ENCODE peak calls at places on chromosomes 4 and X, in nine cellular contexts. P is hepatocyte; G is body of pancreas; O is cardiac muscle cell; N is fibroblast of lung; E is lung; T is tibial artery; C is mammary epithelial cell; I is CD8-positive, alpha-beta memory T cell. H is an unnamed sample.
A peak's percentile ranks its signal among the peaks of the same experiment; 100 is the strongest.

GRCh38 chrX:47030339-47030738 is 47.9 kb upstream of the RGN start:
- DNase-seq in P (peak; percentile 71), C (peak; percentile 40), I (peak; percentile 4), E (no peak), T (no peak), G (no peak), O (peak; percentile 73), N (peak; percentile 80), H (peak; percentile 39)

GRCh38 chrX:150772150-150772970 is 79.2 kb downstream of the MTMR1 start:
- DNase-seq in N (peak; percentile 57), T (peak; percentile 60), P (peak; percentile 83), G (peak; percentile 75), I (peak; percentile 42), E (peak; percentile 73), C (peak; percentile 39), O (peak; percentile 74), H (peak; percentile 61)

GRCh38 chrX:132004728-132005127 is 18.4 kb upstream of the STK26 start:
- DNase-seq in C (peak; percentile 67), N (no peak), G (no peak), I (no peak), T (no peak), P (no peak), E (no peak), O (peak; percentile 1), H (no peak)

GRCh38 chr4:123750044-123750443 is 353.4 kb downstream of the SPRY1 start:
- DNase-seq in P (peak; percentile 71), O (no peak), C (no peak), G (no peak), E (no peak), I (no peak), T (no peak), N (no peak), H (no peak)

GRCh38 chrX:95218964-95219363 is 1465.7 kb upstream of the DIAPH2 start:
- DNase-seq in E (no peak), G (no peak), C (no peak), O (no peak), N (no peak), I (no peak), T (no peak), P (no peak), H (no peak)

GRCh38 chr4:47482326-47482725 is 2.7 kb upstream of the ATP10D start:
- DNase-seq in P (no peak), T (no peak), E (no peak), N (peak; percentile 57), G (no peak), O (peak; percentile 60), I (no peak), C (peak; percentile 71), H (no peak)

GRCh38 chrX:37998586-37999267 is 7.6 kb upstream of the SYTL5 start:
- DNase-seq in E (no peak), G (no peak), T (no peak), O (no peak), I (no peak), C (peak; percentile 75), P (no peak), N (peak; percentile 50), H (no peak)

GRCh38 chr4:53306729-53307128 is 59.1 kb downstream of the SCFD2 start:
- DNase-seq in I (no peak), P (no peak), E (no peak), N (peak; percentile 4), O (peak; percentile 14), G (no peak), C (no peak), T (no peak), H (no peak)

GRCh38 chr4:11824557-11824956 is 395.9 kb upstream of the HS3ST1 start:
- DNase-seq in C (no peak), P (no peak), O (peak; percentile 44), N (no peak), E (no peak), G (no peak), T (no peak), I (no peak), H (no peak)

GRCh38 chr4:10186228-10187214 is 69.9 kb upstream of the WDR1 start:
- DNase-seq in T (no peak), I (no peak), P (no peak), E (no peak), O (no peak), C (no peak), N (no peak), G (no peak), H (no peak)

GRCh38 chr4:6177587-6178197 is 22.7 kb downstream of the JAKMIP1 start:
- DNase-seq in O (no peak), C (no peak), G (no peak), N (no peak), E (no peak), P (no peak), T (no peak), I (peak; percentile 78), H (peak; percentile 68)

GRCh38 chrX:48649109-48649508 is 34.5 kb upstream of the WAS start:
- DNase-seq in P (no peak), G (no peak), I (no peak), N (peak; percentile 24), C (peak; percentile 25), T (no peak), O (no peak), E (no peak), H (no peak)

GRCh38 chrX:81377329-81377728 is 175.4 kb downstream of the SH3BGRL start:
- DNase-seq in C (peak; percentile 8), O (peak; percentile 45), I (no peak), T (no peak), N (peak; percentile 51), G (no peak), E (no peak), P (peak; percentile 16), H (peak; percentile 8)

GRCh38 chrX:44958480-44958879 is 85.5 kb downstream of the KDM6A start:
- DNase-seq in I (no peak), T (no peak), G (no peak), E (no peak), N (no peak), P (no peak), O (no peak), C (no peak), H (no peak)

GRCh38 chrX:100995469-100995868 is 26.0 kb downstream of the ARL13A start:
- DNase-seq in T (no peak), E (no peak), C (peak; percentile 70), G (no peak), P (peak; percentile 11), O (peak; percentile 44), I (no peak), N (peak; percentile 56), H (no peak)

GRCh38 chr4:158055668-158056067 is 117.2 kb downstream of the GASK1B start:
- DNase-seq in N (no peak), I (no peak), P (no peak), C (no peak), G (no peak), E (no peak), O (peak; percentile 71), T (no peak), H (no peak)

GRCh38 chr4:95268819-95269565 is 279.8 kb downstream of the UNC5C start:
- DNase-seq in E (no peak), T (no peak), N (peak; percentile 17), I (no peak), O (peak; percentile 44), G (no peak), P (no peak), C (no peak), H (no peak)

GRCh38 chr4:160848489-160848888 is 1315.3 kb downstream of the FSTL5 start:
- DNase-seq in I (no peak), E (no peak), P (no peak), C (no peak), T (no peak), G (no peak), O (no peak), N (no peak), H (no peak)
- H3K27ac ChIP-seq in I (no peak overlapping the region), E (no peak overlapping the region), P (no peak overlapping the region), C (no peak overlapping the region), T (no peak overlapping the region), G (no peak overlapping the region), O (peak overlapping the region; percentile 81), N (no peak overlapping the region), H (no peak overlapping the region)

GRCh38 chr4:8045909-8046308 is 106.2 kb upstream of the AFAP1 start:
- DNase-seq in C (no peak), P (no peak), T (no peak), N (no peak), E (no peak), G (no peak), O (no peak), I (no peak), H (no peak)
- H3K4me3 ChIP-seq in C (no peak overlapping the region), P (no peak overlapping the region), T (no peak overlapping the region), N (no peak overlapping the region), E (no peak overlapping the region), G (no peak overlapping the region), O (no peak overlapping the region), I (no peak overlapping the region), H (no peak overlapping the region)

GRCh38 chr4:146661368-146661767 is 22.7 kb downstream of the POU4F2 start:
- DNase-seq in N (no peak), E (no peak), T (no peak), G (no peak), C (no peak), O (no peak), P (no peak), I (no peak), H (no peak)
- H3K27ac ChIP-seq in N (no peak overlapping the region), E (no peak overlapping the region), T (no peak overlapping the region), G (no peak overlapping the region), C (no peak overlapping the region), O (no peak overlapping the region), P (no peak overlapping the region), I (no peak overlapping the region), H (no peak overlapping the region)

DNA sequence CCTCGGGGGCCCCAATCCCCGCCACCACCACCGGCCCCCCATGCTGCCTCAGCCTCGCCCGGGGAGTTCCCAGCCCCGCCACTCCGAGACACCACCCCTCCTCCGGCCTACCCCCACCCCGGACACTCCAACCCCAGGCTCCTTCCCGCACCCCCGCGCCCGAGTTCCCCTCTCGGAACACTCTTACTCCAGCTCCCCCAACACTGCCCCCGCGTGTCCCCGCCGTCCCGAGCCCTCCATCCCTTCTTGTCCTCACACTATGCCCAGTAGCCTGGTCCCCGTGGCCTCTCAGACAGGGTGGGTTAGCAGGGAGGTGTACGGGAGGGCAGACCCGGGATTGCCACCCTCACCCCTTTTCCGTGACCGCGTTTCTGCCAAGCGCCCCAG is 276.1 kb downstream of the BCOR start:
- DNase-seq in G (no peak), O (no peak), E (no peak), N (no peak), C (no peak), P (no peak), T (no peak), I (no peak), H (no peak)
- H3K4me3 ChIP-seq in G (no peak overlapping the region), O (peak overlapping the region; percentile 41), E (no peak overlapping the region), N (no peak overlapping the region), C (no peak overlapping the region), P (peak overlapping the region; percentile 49), T (peak overlapping the region; percentile 54), I (no peak overlapping the region), H (no peak overlapping the region)

GRCh38 chr4:20266215-20267082 is 14.7 kb downstream of the SLIT2 start:
- DNase-seq in G (no peak), E (no peak), T (peak; percentile 44), O (peak; percentile 50), P (no peak), I (no peak), N (peak; percentile 61), C (no peak), H (no peak)
- H3K27ac ChIP-seq in G (no peak overlapping the region), E (no peak overlapping the region), T (peak overlapping the region; percentile 55), O (no peak overlapping the region), P (no peak overlapping the region), I (no peak overlapping the region), N (no peak overlapping the region), C (no peak overlapping the region), H (no peak overlapping the region)